ENCODE peak calls at places on chromosomes 11 and 22, in four cellular contexts. L, Z, R and G are unnamed samples.

GRCh38 chr11:75351541-75352416 is at the start of gene ARRB1:
- DNase-seq in L (peak; percentile 44), Z (peak; percentile 41), R (peak; percentile 47), G (peak; percentile 88)

GRCh38 chr11:63974259-63975143 is at the start of gene COX8A:
- DNase-seq in L (peak; percentile 100), Z (peak; percentile 100), R (peak; percentile 94), G (peak; percentile 97)

GRCh38 chr11:36165638-36166389 is 123.4 kb downstream of the COMMD9 start:
- DNase-seq in L (peak; percentile 78), Z (no peak), R (no peak), G (no peak)

GRCh38 chr11:117345039-117345438 is 17.4 kb downstream of the CEP164 start:
- DNase-seq in L (peak; percentile 38), Z (no peak), R (no peak), G (no peak)

GRCh38 chr11:78078218-78079167 is 1.2 kb downstream of the NDUFC2 start:
- DNase-seq in L (no peak), Z (no peak), R (no peak), G (no peak)

GRCh38 chr22:29152381-29153138 is 53.1 kb upstream of the EMID1 start:
- DNase-seq in L (no peak), Z (no peak), R (no peak), G (no peak)

GRCh38 chr11:48066881-48067800 is 86.8 kb downstream of the PTPRJ start:
- DNase-seq in L (no peak), Z (no peak), R (no peak), G (no peak)

GRCh38 chr11:75450826-75451783 is 18.1 kb upstream of the KLHL35 start:
- DNase-seq in L (no peak), Z (no peak), R (no peak), G (no peak)

GRCh38 chr11:123567466-123567865 is 87.0 kb downstream of the SCN3B start:
- DNase-seq in L (no peak), Z (no peak), R (no peak), G (no peak)

GRCh38 chr22:30192427-30192826 is 54.1 kb downstream of the LIF start:
- DNase-seq in L (peak; percentile 54), Z (no peak), R (no peak), G (no peak)

GRCh38 chr22:46748948-46749681 is 11.1 kb upstream of the CERK start:
- DNase-seq in L (peak; percentile 43), Z (no peak), R (peak; percentile 49), G (no peak)

GRCh38 chr11:92246637-92247036 is 22.0 kb downstream of the FAT3 start:
- DNase-seq in L (peak; percentile 77), Z (no peak), R (no peak), G (no peak)

GRCh38 chr11:118212131-118212725 is 12.6 kb downstream of the JAML start:
- DNase-seq in L (no peak), Z (no peak), R (no peak), G (peak; percentile 56)

GRCh38 chr22:28920757-28921584 is 37.6 kb downstream of the ZNRF3 start:
- DNase-seq in L (no peak), Z (no peak), R (no peak), G (no peak)

GRCh38 chr11:47204633-47204989 is 10.2 kb upstream of the DDB2 start:
- DNase-seq in L (peak; percentile 20), Z (no peak), R (no peak), G (no peak)

GRCh38 chr11:69062169-69062855 is 13.6 kb downstream of the TPCN2 start:
- DNase-seq in L (no peak), Z (no peak), R (no peak), G (no peak)

GRCh38 chr11:2529173-2529572 is 84.4 kb downstream of the KCNQ1 start:
- DNase-seq in L (no peak), Z (no peak), R (no peak), G (peak; percentile 22)

GRCh38 chr11:65854161-65854592 is 3.8 kb downstream of the CFL1 start:
- DNase-seq in L (no peak), Z (no peak), R (no peak), G (no peak)

GRCh38 chr22:35419756-35420155 is 19.8 kb downstream of the MCM5 start:
- DNase-seq in L (no peak), Z (no peak), R (no peak), G (no peak)

GRCh38 chr11:85132839-85133238 is 494.3 kb downstream of the DLG2 start:
- DNase-seq in L (no peak), Z (no peak), R (no peak), G (no peak)

GRCh38 chr11:70926543-70926942 is 325.8 kb downstream of the SHANK2 start:
- DNase-seq in L (no peak), Z (no peak), R (no peak), G (no peak)

GRCh38 chr11:114176321-114176720 is 116.8 kb downstream of the ZBTB16 start:
- DNase-seq in L (no peak), Z (no peak), R (no peak), G (no peak)

GRCh38 chr11:114315749-114316368 is 19.7 kb downstream of the NNMT start:
- DNase-seq in L (no peak), Z (no peak), R (no peak), G (peak; percentile 54)